ENCODE peak calls at places on chromosome 1, in nine cellular contexts. One of them, this sample, is unnamed.

GRCh38 chr1:155086182-155086741 is 7.6 kb downstream of the EFNA3 start:
- DNase-seq in ureter: no peak
- DNase-seq in T-cell: peak
- DNase-seq in Ammon's horn: peak
- DNase-seq in activated CD4-positive, alpha-beta T cell treated with anti-CD3 and anti-CD28 coated beads, Interleukin-2, amount 10 ng/mL, durations not matched to agents 7 days and 5 days: peak
- DNase-seq in naive B cell: peak
- DNase-seq in stimulated activated CD4-positive, alpha-beta T cell treated with anti-CD3 and anti-CD28 coated beads, Interleukin-12 subunit alpha, Interleukin-12 subunit beta, amount 100 ng/mL, for 48 hours: no peak
- DNase-seq in heart left ventricle: peak
- DNase-seq in IMR-90: no peak
- DNase-seq in this sample: peak

GRCh38 chr1:85363526-85363925 is 87.1 kb upstream of the BCL10 start:
- DNase-seq in ureter: no peak
- DNase-seq in activated CD4-positive, alpha-beta T cell treated with anti-CD3 and anti-CD28 coated beads, Interleukin-2, amount 10 ng/mL, durations not matched to agents 7 days and 5 days: no peak
- DNase-seq in Ammon's horn: no peak
- DNase-seq in IMR-90: no peak
- DNase-seq in naive B cell: no peak
- DNase-seq in T-cell: no peak
- DNase-seq in stimulated activated CD4-positive, alpha-beta T cell treated with anti-CD3 and anti-CD28 coated beads, Interleukin-12 subunit alpha, Interleukin-12 subunit beta, amount 100 ng/mL, for 48 hours: no peak
- DNase-seq in heart left ventricle: no peak
- DNase-seq in this sample: no peak

GRCh38 chr1:205109711-205110110 is 12.1 kb downstream of the RBBP5 start:
- DNase-seq in T-cell: no peak
- DNase-seq in heart left ventricle: no peak
- DNase-seq in Ammon's horn: no peak
- DNase-seq in stimulated activated CD4-positive, alpha-beta T cell treated with anti-CD3 and anti-CD28 coated beads, Interleukin-12 subunit alpha, Interleukin-12 subunit beta, amount 100 ng/mL, for 48 hours: no peak
- DNase-seq in ureter: no peak
- DNase-seq in IMR-90: no peak
- DNase-seq in naive B cell: no peak
- DNase-seq in activated CD4-positive, alpha-beta T cell treated with anti-CD3 and anti-CD28 coated beads, Interleukin-2, amount 10 ng/mL, durations not matched to agents 7 days and 5 days: no peak
- DNase-seq in this sample: no peak

GRCh38 chr1:208047476-208047934 is 136.6 kb upstream of the CD34 start:
- DNase-seq in stimulated activated CD4-positive, alpha-beta T cell treated with anti-CD3 and anti-CD28 coated beads, Interleukin-12 subunit alpha, Interleukin-12 subunit beta, amount 100 ng/mL, for 48 hours: no peak
- DNase-seq in IMR-90: peak
- DNase-seq in T-cell: no peak
- DNase-seq in naive B cell: no peak
- DNase-seq in ureter: peak
- DNase-seq in activated CD4-positive, alpha-beta T cell treated with anti-CD3 and anti-CD28 coated beads, Interleukin-2, amount 10 ng/mL, durations not matched to agents 7 days and 5 days: no peak
- DNase-seq in heart left ventricle: peak
- DNase-seq in Ammon's horn: peak
- DNase-seq in this sample: no peak

GRCh38 chr1:234067584-234067983 is 163.1 kb downstream of the SLC35F3 start:
- DNase-seq in activated CD4-positive, alpha-beta T cell treated with anti-CD3 and anti-CD28 coated beads, Interleukin-2, amount 10 ng/mL, durations not matched to agents 7 days and 5 days: no peak
- DNase-seq in ureter: no peak
- DNase-seq in T-cell: no peak
- DNase-seq in IMR-90: no peak
- DNase-seq in heart left ventricle: no peak
- DNase-seq in Ammon's horn: no peak
- DNase-seq in naive B cell: no peak
- DNase-seq in stimulated activated CD4-positive, alpha-beta T cell treated with anti-CD3 and anti-CD28 coated beads, Interleukin-12 subunit alpha, Interleukin-12 subunit beta, amount 100 ng/mL, for 48 hours: no peak
- DNase-seq in this sample: no peak

GRCh38 chr1:112358798-112359408 is 37.1 kb upstream of the CTTNBP2NL start:
- DNase-seq in naive B cell: peak
- DNase-seq in activated CD4-positive, alpha-beta T cell treated with anti-CD3 and anti-CD28 coated beads, Interleukin-2, amount 10 ng/mL, durations not matched to agents 7 days and 5 days: peak
- DNase-seq in heart left ventricle: peak
- DNase-seq in ureter: peak
- DNase-seq in T-cell: peak
- DNase-seq in Ammon's horn: peak
- DNase-seq in IMR-90: peak
- DNase-seq in stimulated activated CD4-positive, alpha-beta T cell treated with anti-CD3 and anti-CD28 coated beads, Interleukin-12 subunit alpha, Interleukin-12 subunit beta, amount 100 ng/mL, for 48 hours: peak
- DNase-seq in this sample: peak

GRCh38 chr1:222823673-222824072 is 8.8 kb downstream of the DISP1 start:
- DNase-seq in heart left ventricle: no peak
- DNase-seq in naive B cell: no peak
- DNase-seq in ureter: no peak
- DNase-seq in stimulated activated CD4-positive, alpha-beta T cell treated with anti-CD3 and anti-CD28 coated beads, Interleukin-12 subunit alpha, Interleukin-12 subunit beta, amount 100 ng/mL, for 48 hours: no peak
- DNase-seq in T-cell: no peak
- DNase-seq in activated CD4-positive, alpha-beta T cell treated with anti-CD3 and anti-CD28 coated beads, Interleukin-2, amount 10 ng/mL, durations not matched to agents 7 days and 5 days: no peak
- DNase-seq in IMR-90: no peak
- DNase-seq in Ammon's horn: no peak
- DNase-seq in this sample: no peak

GRCh38 chr1:192592493-192592892 is 16.9 kb downstream of the RGS1 start:
- DNase-seq in T-cell: no peak
- DNase-seq in activated CD4-positive, alpha-beta T cell treated with anti-CD3 and anti-CD28 coated beads, Interleukin-2, amount 10 ng/mL, durations not matched to agents 7 days and 5 days: no peak
- DNase-seq in ureter: no peak
- DNase-seq in naive B cell: no peak
- DNase-seq in Ammon's horn: no peak
- DNase-seq in heart left ventricle: no peak
- DNase-seq in IMR-90: no peak
- DNase-seq in stimulated activated CD4-positive, alpha-beta T cell treated with anti-CD3 and anti-CD28 coated beads, Interleukin-12 subunit alpha, Interleukin-12 subunit beta, amount 100 ng/mL, for 48 hours: no peak
- DNase-seq in this sample: no peak

This sample was measured in naive thymus-derived CD8-positive, alpha-beta T cell.